ENCODE peak calls at places on chromosome 15, in four cellular contexts. T, E, K and B are unnamed samples.

GRCh38 chr15:44275431-44275830 is 13.1 kb upstream of the GOLM2 start:
- DNase-seq in T (no peak), E (no peak), K (no peak), B (no peak)

GRCh38 chr15:34613997-34614396 is 30.5 kb upstream of the GOLGA8B start:
- DNase-seq in K (no peak), T (no peak), E (no peak), B (no peak)

GRCh38 chr15:68400066-68400456 is 31.9 kb downstream of the ITGA11 start:
- DNase-seq in T (no peak), K (no peak), E (no peak), B (no peak)

GRCh38 chr15:38002883-38003477 is 68.5 kb downstream of the TMCO5A start:
- DNase-seq in T (peak; percentile 77), K (peak; percentile 50), E (peak; percentile 41), B (no peak)

GRCh38 chr15:80791004-80791403 is 11.8 kb downstream of the CEMIP start:
- DNase-seq in K (no peak), E (no peak), T (no peak), B (no peak)

GRCh38 chr15:100733088-100733487 is 130.7 kb downstream of the ASB7 start:
- DNase-seq in T (no peak), E (no peak), K (no peak), B (no peak)

GRCh38 chr15:23438816-23439466 is 8.1 kb downstream of the GOLGA6L2 start:
- DNase-seq in K (no peak), T (no peak), E (no peak), B (no peak)

GRCh38 chr15:55221090-55222011 is 24.6 kb upstream of the RSL24D1 start:
- DNase-seq in K (no peak), E (peak; percentile 17), T (peak; percentile 51), B (no peak)

GRCh38 chr15:98649621-98649995 is 1.3 kb downstream of the IGF1R start:
- DNase-seq in T (peak; percentile 9), E (peak; percentile 60), K (peak; percentile 56), B (no peak)

GRCh38 chr15:62648954-62649353 is 393.6 kb upstream of the TPM1 start:
- DNase-seq in T (peak; percentile 49), K (no peak), E (no peak), B (no peak)

GRCh38 chr15:47813985-47814384 is 96.7 kb downstream of the SEMA6D start:
- DNase-seq in E (no peak), T (no peak), K (no peak), B (no peak)

GRCh38 chr15:91465696-91466095 is 365.6 kb downstream of the SV2B start:
- DNase-seq in T (no peak), K (no peak), E (no peak), B (no peak)

GRCh38 chr15:40768492-40769309 is 1.1 kb upstream of the C15orf62 start:
- DNase-seq in K (no peak), T (peak; percentile 45), E (peak; percentile 35), B (no peak)
- H3K4me1 ChIP-seq in K (no peaks in the 10 kb centered on the region), T (peaks cover 59% of the 10 kb centered on the region), E (peaks cover 3% of the 10 kb centered on the region), B (peaks cover 22% of the 10 kb centered on the region)

GRCh38 chr15:77746254-77747174 is 113.8 kb upstream of the LINGO1 start:
- DNase-seq in K (no peak), E (no peak), T (no peak), B (no peak)
- H3K4me1 ChIP-seq in K (no peaks in the 10 kb centered on the region), E (no peaks in the 10 kb centered on the region), T (no peaks in the 10 kb centered on the region), B (no peaks in the 10 kb centered on the region)

DNA sequence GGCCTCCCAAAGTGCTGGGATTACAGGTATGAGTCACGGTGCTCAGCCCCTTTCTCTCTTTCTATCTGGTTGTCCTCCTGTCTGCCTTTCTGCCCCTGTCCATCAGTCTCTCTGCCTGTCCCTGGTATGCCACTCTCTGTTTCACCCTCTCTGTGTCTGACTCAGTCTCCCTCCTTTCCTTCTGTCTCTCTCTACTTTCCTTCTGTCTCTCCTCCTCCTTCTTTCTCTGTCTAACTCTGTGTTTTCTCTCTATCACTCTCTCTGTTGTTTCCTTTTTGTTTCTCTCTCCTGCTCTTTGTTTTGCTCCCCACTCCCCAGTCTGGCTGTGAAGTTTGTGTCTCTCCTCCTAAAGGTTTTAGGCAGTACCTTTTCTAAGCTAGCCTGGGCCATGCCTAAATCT is 9.1 kb upstream of the STRA6 start:
- DNase-seq in E (no peak), K (no peak), T (no peak), B (no peak)
- H3K4me1 ChIP-seq in E (peaks cover 4% of the 10 kb centered on the region), K (no peaks in the 10 kb centered on the region), T (no peaks in the 10 kb centered on the region), B (no peaks in the 10 kb centered on the region)

DNA sequence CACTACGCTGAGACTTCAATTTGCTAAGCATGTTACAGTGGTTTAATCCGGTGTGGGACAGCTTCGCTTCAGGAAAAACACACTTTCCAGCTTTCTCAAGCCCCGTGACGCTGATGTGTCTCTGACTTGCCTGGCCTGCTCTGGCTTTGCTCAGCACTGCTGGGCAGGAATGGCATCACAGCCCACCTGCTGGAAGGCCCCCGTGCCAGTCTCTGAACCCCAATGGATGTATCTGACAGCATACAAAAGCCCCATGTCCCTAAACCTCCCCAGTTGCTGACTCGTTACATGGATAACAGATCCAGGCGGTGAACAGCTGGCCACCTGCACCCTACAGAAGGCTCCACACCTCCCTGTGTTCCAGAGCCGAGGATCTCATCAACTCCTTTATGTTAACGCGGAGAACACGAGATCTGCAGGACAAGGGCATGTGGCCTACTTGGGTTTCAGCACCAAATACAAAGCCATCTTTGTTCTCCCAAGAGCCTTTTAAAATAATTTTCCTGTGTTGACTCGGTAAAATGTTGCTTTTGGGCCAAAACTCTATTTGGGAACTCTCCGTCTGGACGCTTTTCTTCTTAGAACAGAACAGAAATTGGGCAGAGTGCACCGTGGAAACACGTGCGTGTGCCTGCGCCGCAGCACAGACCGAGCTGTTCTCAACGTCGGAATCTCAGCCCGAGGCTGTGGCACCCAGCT is 61.4 kb downstream of the ATP10A start:
- DNase-seq in T (no peak), E (no peak), K (no peak), B (no peak)
- H3K4me1 ChIP-seq in T (peaks cover 55% of the 10 kb centered on the region), E (peaks cover 4% of the 10 kb centered on the region), K (peaks cover 2% of the 10 kb centered on the region), B (no peaks in the 10 kb centered on the region)